ENCODE peak calls at places on chromosomes 11 and 22, in five cellular contexts. One of them, this sample, is unnamed.
A peak's percentile ranks its signal among the peaks of the same experiment; 100 is the strongest.

GRCh38 chr22:29700949-29701927 is 18.6 kb upstream of the CABP7 start:
- DNase-seq in HepG2: peak; percentile 37
- DNase-seq in HCT116: peak; percentile 51
- DNase-seq in IMR-90: peak; percentile 34
- DNase-seq in H1: no peak
- DNase-seq in this sample: peak; percentile 31

GRCh38 chr11:96365493-96365892 is 22.5 kb upstream of the MAML2 start:
- DNase-seq in HepG2: no peak
- DNase-seq in HCT116: no peak
- DNase-seq in IMR-90: no peak
- DNase-seq in H1: no peak
- DNase-seq in this sample: no peak

GRCh38 chr11:68044898-68045351 is 6.1 kb downstream of the TCIRG1 start:
- DNase-seq in HepG2: no peak
- DNase-seq in HCT116: no peak
- DNase-seq in IMR-90: no peak
- DNase-seq in H1: no peak
- DNase-seq in this sample: no peak

GRCh38 chr11:36447947-36448346 is 62.1 kb downstream of the TRAF6 start:
- DNase-seq in HepG2: no peak
- DNase-seq in HCT116: no peak
- DNase-seq in IMR-90: no peak
- DNase-seq in H1: no peak
- DNase-seq in this sample: no peak

GRCh38 chr22:44822479-44822878 is 70.1 kb downstream of the ARHGAP8 start:
- DNase-seq in HepG2: no peak
- DNase-seq in HCT116: no peak
- DNase-seq in IMR-90: no peak
- DNase-seq in H1: no peak
- DNase-seq in this sample: no peak

GRCh38 chr11:86158716-86159669 is 85.6 kb upstream of the EED start:
- DNase-seq in HepG2: no peak
- DNase-seq in HCT116: no peak
- DNase-seq in IMR-90: no peak
- DNase-seq in H1: no peak
- DNase-seq in this sample: no peak

GRCh38 chr11:78715639-78716311 is 141.1 kb upstream of the NARS2 start:
- DNase-seq in HepG2: peak; percentile 57
- DNase-seq in HCT116: peak; percentile 73
- DNase-seq in IMR-90: peak; percentile 91
- DNase-seq in H1: peak; percentile 69
- DNase-seq in this sample: peak; percentile 65

GRCh38 chr22:22692707-22693530 is 48.5 kb downstream of the GGTLC2 start:
- DNase-seq in HepG2: peak; percentile 45
- DNase-seq in HCT116: no peak
- DNase-seq in IMR-90: peak; percentile 57
- DNase-seq in H1: no peak
- DNase-seq in this sample: peak; percentile 69

GRCh38 chr22:20015971-20016733 is 471 bp downstream of the ARVCF start:
- DNase-seq in HepG2: peak; percentile 27
- DNase-seq in HCT116: no peak
- DNase-seq in IMR-90: no peak
- DNase-seq in H1: no peak
- DNase-seq in this sample: peak; percentile 12

GRCh38 chr22:38863531-38864131 is 8.4 kb downstream of the CBX6 start:
- DNase-seq in HepG2: no peak
- DNase-seq in HCT116: no peak
- DNase-seq in IMR-90: no peak
- DNase-seq in H1: no peak
- DNase-seq in this sample: no peak

GRCh38 chr11:74777877-74778276 is 29.2 kb downstream of the RNF169 start:
- DNase-seq in HepG2: no peak
- DNase-seq in HCT116: no peak
- DNase-seq in IMR-90: no peak
- DNase-seq in H1: no peak
- DNase-seq in this sample: no peak

GRCh38 chr22:38724926-38725571 is 19.3 kb downstream of the GTPBP1 start:
- DNase-seq in HepG2: peak; percentile 58
- DNase-seq in HCT116: no peak
- DNase-seq in IMR-90: peak; percentile 41
- DNase-seq in H1: no peak
- DNase-seq in this sample: peak; percentile 49

GRCh38 chr11:61971177-61972111 is 4.0 kb upstream of the FTH1 start:
- DNase-seq in HepG2: peak; percentile 99
- DNase-seq in HCT116: peak; percentile 88
- DNase-seq in IMR-90: peak; percentile 99
- DNase-seq in H1: peak; percentile 86
- DNase-seq in this sample: peak; percentile 88

GRCh38 chr22:44197271-44197670 is 16.5 kb downstream of the PARVG start:
- DNase-seq in HepG2: no peak
- DNase-seq in HCT116: no peak
- DNase-seq in IMR-90: no peak
- DNase-seq in H1: no peak
- DNase-seq in this sample: no peak

GRCh38 chr11:10087186-10087585 is 206.8 kb downstream of the SBF2 start:
- DNase-seq in HepG2: no peak
- DNase-seq in HCT116: no peak
- DNase-seq in IMR-90: no peak
- DNase-seq in H1: no peak
- DNase-seq in this sample: no peak
- H3K27ac ChIP-seq in HepG2: no peak overlapping the region
- H3K27ac ChIP-seq in HCT116: no peak overlapping the region
- H3K27ac ChIP-seq in IMR-90: no peak overlapping the region
- H3K27ac ChIP-seq in H1: no peak overlapping the region
- H3K27ac ChIP-seq in this sample: no peak overlapping the region

GRCh38 chr11:60810151-60810550 is 25.0 kb downstream of the MS4A10 start:
- DNase-seq in HepG2: no peak
- DNase-seq in HCT116: no peak
- DNase-seq in IMR-90: no peak
- DNase-seq in H1: no peak
- DNase-seq in this sample: no peak

GRCh38 chr11:60813324-60813723 is 28.2 kb downstream of the MS4A10 start:
- DNase-seq in HepG2: no peak
- DNase-seq in HCT116: no peak
- DNase-seq in IMR-90: no peak
- DNase-seq in H1: no peak
- DNase-seq in this sample: no peak

GRCh38 chr11:60809249-60809648 is 24.1 kb downstream of the MS4A10 start:
- DNase-seq in HepG2: no peak
- DNase-seq in HCT116: no peak
- DNase-seq in IMR-90: no peak
- DNase-seq in H1: no peak
- DNase-seq in this sample: no peak

GRCh38 chr11:60809691-60810090 is 24.6 kb downstream of the MS4A10 start:
- DNase-seq in HepG2: no peak
- DNase-seq in HCT116: no peak
- DNase-seq in IMR-90: no peak
- DNase-seq in H1: no peak
- DNase-seq in this sample: no peak

GRCh38 chr11:60810583-60810982 is 25.4 kb downstream of the MS4A10 start:
- DNase-seq in HepG2: no peak
- DNase-seq in HCT116: no peak
- DNase-seq in IMR-90: no peak
- DNase-seq in H1: no peak
- DNase-seq in this sample: no peak
- TF ChIP-seq RAD21 in HepG2: no peak
- TF ChIP-seq RAD21 in HCT116: no peak
- TF ChIP-seq RAD21 in IMR-90: no peak
- TF ChIP-seq RAD21 in H1: no peak
- TF ChIP-seq RAD21 in this sample: no peak

GRCh38 chr11:117878314-117878938 is 2.0 kb upstream of the FXYD6 start:
- DNase-seq in HepG2: no peak
- DNase-seq in HCT116: no peak
- DNase-seq in IMR-90: no peak
- DNase-seq in H1: no peak
- DNase-seq in this sample: no peak

GRCh38 chr11:117876049-117876340 is 463 bp downstream of the FXYD6 start:
- DNase-seq in HepG2: no peak
- DNase-seq in HCT116: no peak
- DNase-seq in IMR-90: no peak
- DNase-seq in H1: no peak
- DNase-seq in this sample: no peak

GRCh38 chr11:117876341-117877119 is at the start of gene FXYD6:
- DNase-seq in HepG2: no peak
- DNase-seq in HCT116: no peak
- DNase-seq in IMR-90: no peak
- DNase-seq in H1: no peak
- DNase-seq in this sample: no peak

GRCh38 chr11:117875397-117876048 is 935 bp downstream of the FXYD6 start:
- DNase-seq in HepG2: no peak
- DNase-seq in HCT116: no peak
- DNase-seq in IMR-90: no peak
- DNase-seq in H1: no peak
- DNase-seq in this sample: no peak

GRCh38 chr11:117877120-117877784 is 794 bp upstream of the FXYD6 start:
- DNase-seq in HepG2: no peak
- DNase-seq in HCT116: no peak
- DNase-seq in IMR-90: no peak
- DNase-seq in H1: no peak
- DNase-seq in this sample: no peak
- H3K27ac ChIP-seq in HepG2: no peak overlapping the region
- H3K27ac ChIP-seq in HCT116: no peak overlapping the region
- H3K27ac ChIP-seq in IMR-90: no peak overlapping the region
- H3K27ac ChIP-seq in H1: no peak overlapping the region
- H3K27ac ChIP-seq in this sample: no peak overlapping the region

DNA sequence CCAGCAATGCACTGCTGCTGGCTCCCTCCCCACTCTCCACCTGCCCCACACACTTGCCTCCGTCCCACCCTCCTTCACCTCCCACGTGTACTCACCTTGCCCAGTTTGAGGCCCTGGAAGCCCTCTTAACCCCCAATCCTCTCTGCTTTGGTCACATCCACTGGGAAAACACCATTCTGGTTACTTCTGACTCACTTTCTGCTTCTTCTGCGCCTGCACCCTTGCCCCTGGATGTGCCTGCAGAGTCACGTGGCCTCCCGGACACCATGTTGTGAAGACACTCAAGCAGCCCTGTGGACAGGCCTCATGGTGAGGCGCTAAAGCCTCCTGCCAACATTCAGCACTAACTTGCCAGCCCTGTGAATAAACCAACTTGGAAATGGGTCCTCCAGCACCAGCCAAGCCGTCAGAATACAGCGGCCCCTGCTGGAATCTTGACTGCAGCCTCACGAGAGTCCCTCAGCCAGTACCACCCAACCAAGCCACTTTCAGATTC is 2.6 kb upstream of the NAALADL1 start:
- DNase-seq in HepG2: peak; percentile 42
- DNase-seq in HCT116: no peak
- DNase-seq in IMR-90: no peak
- DNase-seq in H1: no peak
- DNase-seq in this sample: no peak
- TF ChIP-seq RAD21 in HepG2: peak; percentile 65
- TF ChIP-seq RAD21 in HCT116: no peak
- TF ChIP-seq RAD21 in IMR-90: no peak
- TF ChIP-seq RAD21 in H1: peak; percentile 60
- TF ChIP-seq RAD21 in this sample: no peak

DNA sequence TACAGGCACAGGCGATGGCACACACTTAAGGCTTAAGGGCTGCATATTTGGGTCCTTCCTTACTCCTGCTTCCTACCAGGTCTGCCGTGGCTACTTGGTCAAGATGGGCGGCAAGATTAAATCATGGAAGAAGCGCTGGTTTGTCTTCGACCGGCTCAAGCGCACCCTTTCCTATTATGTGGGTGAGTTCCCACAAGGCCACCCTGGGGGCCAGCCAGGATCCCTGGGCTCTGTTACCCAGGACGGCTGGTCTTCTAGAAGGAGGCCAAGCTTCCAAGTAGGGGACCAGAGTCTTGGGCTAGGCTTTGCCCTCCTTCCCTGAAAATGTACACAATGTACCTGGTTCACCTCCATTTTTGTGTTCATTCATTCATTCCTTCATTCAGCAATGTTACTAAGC is 29.1 kb downstream of the TREH start:
- DNase-seq in HepG2: no peak
- DNase-seq in HCT116: no peak
- DNase-seq in IMR-90: no peak
- DNase-seq in H1: no peak
- DNase-seq in this sample: no peak
- H3K27ac ChIP-seq in HepG2: no peak overlapping the region
- H3K27ac ChIP-seq in HCT116: no peak overlapping the region
- H3K27ac ChIP-seq in IMR-90: no peak overlapping the region
- H3K27ac ChIP-seq in H1: no peak overlapping the region
- H3K27ac ChIP-seq in this sample: no peak overlapping the region

DNA sequence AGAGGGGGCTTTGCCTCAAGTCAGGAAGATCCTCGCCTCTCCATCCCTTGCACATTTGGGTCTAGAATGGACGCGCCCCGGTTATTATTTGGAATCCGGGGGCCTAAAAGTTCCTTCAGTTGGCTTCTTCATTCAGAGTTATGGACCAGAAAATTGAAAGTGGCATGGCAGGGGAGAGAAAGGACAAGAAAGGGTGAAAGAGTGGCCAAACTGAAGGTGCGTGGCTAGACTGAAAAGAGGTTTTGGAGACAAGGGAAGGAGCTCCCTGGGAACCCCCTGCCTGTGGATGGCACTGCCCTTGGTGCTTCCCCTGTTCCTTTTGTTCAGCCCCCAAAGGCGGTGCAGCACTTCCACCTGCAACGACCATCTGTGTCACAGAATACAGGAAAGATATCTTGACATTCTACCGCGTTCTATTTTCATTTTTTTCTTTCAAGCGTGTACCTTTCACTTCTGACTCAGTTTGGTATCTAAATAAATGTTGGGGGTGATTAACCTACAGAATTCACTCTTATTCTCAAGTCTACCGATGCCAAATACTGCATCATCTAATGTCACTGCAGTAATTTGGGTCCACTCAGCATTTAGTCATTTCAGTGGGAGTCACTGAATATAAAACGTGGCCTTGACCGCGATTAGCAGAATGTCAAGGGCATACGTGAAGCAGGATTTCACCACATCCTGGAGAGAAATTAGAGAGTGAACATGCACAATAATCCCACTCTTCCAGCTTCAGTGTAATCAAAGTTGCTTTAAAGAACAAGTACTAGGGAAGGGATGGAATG is 88.1 kb upstream of the ARHGAP32 start:
- DNase-seq in HepG2: peak; percentile 58
- DNase-seq in HCT116: no peak
- DNase-seq in IMR-90: peak; percentile 65
- DNase-seq in H1: no peak
- DNase-seq in this sample: no peak
- TF ChIP-seq RAD21 in HepG2: no peak
- TF ChIP-seq RAD21 in HCT116: no peak
- TF ChIP-seq RAD21 in IMR-90: no peak
- TF ChIP-seq RAD21 in H1: no peak
- TF ChIP-seq RAD21 in this sample: no peak

GRCh38 chr11:77180346-77180745 is 52.3 kb downstream of the MYO7A start:
- DNase-seq in HepG2: no peak
- DNase-seq in HCT116: no peak
- DNase-seq in IMR-90: no peak
- DNase-seq in H1: no peak
- DNase-seq in this sample: no peak

GRCh38 chr11:77176996-77177395 is 49.0 kb downstream of the MYO7A start:
- DNase-seq in HepG2: no peak
- DNase-seq in HCT116: no peak
- DNase-seq in IMR-90: no peak
- DNase-seq in H1: no peak
- DNase-seq in this sample: no peak

GRCh38 chr11:77178150-77178549 is 50.1 kb downstream of the MYO7A start:
- DNase-seq in HepG2: no peak
- DNase-seq in HCT116: no peak
- DNase-seq in IMR-90: no peak
- DNase-seq in H1: no peak
- DNase-seq in this sample: no peak

GRCh38 chr11:77179681-77180080 is 51.6 kb downstream of the MYO7A start:
- DNase-seq in HepG2: no peak
- DNase-seq in HCT116: no peak
- DNase-seq in IMR-90: no peak
- DNase-seq in H1: no peak
- DNase-seq in this sample: no peak

GRCh38 chr11:77179048-77179447 is 51.0 kb downstream of the MYO7A start:
- DNase-seq in HepG2: peak; percentile 11
- DNase-seq in HCT116: no peak
- DNase-seq in IMR-90: no peak
- DNase-seq in H1: no peak
- DNase-seq in this sample: no peak
- H3K27ac ChIP-seq in HepG2: no peak overlapping the region
- H3K27ac ChIP-seq in HCT116: no peak overlapping the region
- H3K27ac ChIP-seq in IMR-90: no peak overlapping the region
- H3K27ac ChIP-seq in H1: no peak overlapping the region
- H3K27ac ChIP-seq in this sample: no peak overlapping the region